ENCODE peak calls at places on chromosome 22, in four cellular contexts. E is AG04450; X is heart right ventricle; I is CD8-positive, alpha-beta memory T cell. T is an unnamed sample.

GRCh38 chr22:41862530-41863266 is 29.8 kb downstream of the SREBF2 start:
- DNase-seq in E (no peak), X (no peak), I (no peak), T (no peak)

GRCh38 chr22:42257386-42257785 is 13.1 kb downstream of the TCF20 start:
- DNase-seq in E (no peak), X (no peak), I (no peak), T (no peak)

GRCh38 chr22:18066181-18066859 is 11.5 kb upstream of the PEX26 start:
- DNase-seq in E (no peak), X (no peak), I (no peak), T (no peak)

GRCh38 chr22:19193879-19194278 is 15.3 kb upstream of the SLC25A1 start:
- DNase-seq in E (no peak), X (no peak), I (no peak), T (no peak)

GRCh38 chr22:18063311-18063710 is 14.5 kb upstream of the PEX26 start:
- DNase-seq in E (no peak), X (no peak), I (no peak), T (no peak)

GRCh38 chr22:19522190-19522880 is 1.9 kb downstream of the CLDN5 start:
- DNase-seq in E (no peak), X (peak; percentile 71), I (no peak), T (peak; percentile 32)

GRCh38 chr22:17199131-17199731 is 20.0 kb downstream of the ADA2 start:
- DNase-seq in E (no peak), X (no peak), I (no peak), T (no peak)

GRCh38 chr22:44884968-44885805 is 124.6 kb downstream of the PHF21B start:
- DNase-seq in E (no peak), X (no peak), I (no peak), T (no peak)

GRCh38 chr22:43343262-43343988 is at the start of gene SCUBE1:
- DNase-seq in E (no peak), X (peak; percentile 67), I (peak; percentile 22), T (no peak)

GRCh38 chr22:43681724-43682360 is 130.3 kb downstream of the EFCAB6 start:
- DNase-seq in E (no peak), X (no peak), I (no peak), T (no peak)

GRCh38 chr22:41512421-41513194 is 31.7 kb downstream of the POLR3H start:
- DNase-seq in E (no peak), X (no peak), I (no peak), T (no peak)

GRCh38 chr22:48045369-48045768 is 1282.9 kb downstream of the TBC1D22A start:
- DNase-seq in E (no peak), X (no peak), I (no peak), T (no peak)

GRCh38 chr22:42069801-42070516 is 653 bp downstream of the NAGA start:
- DNase-seq in E (no peak), X (no peak), I (no peak), T (no peak)

GRCh38 chr22:23383491-23384450 is 196.3 kb downstream of the IGLL1 start:
- DNase-seq in E (no peak), X (no peak), I (no peak), T (peak; percentile 48)

GRCh38 chr22:26428515-26429457 is at the start of gene ASPHD2:
- DNase-seq in E (peak; percentile 2), X (peak; percentile 54), I (peak; percentile 88), T (peak; percentile 78)

GRCh38 chr22:32509045-32509444 is 34.4 kb downstream of the FBXO7 start:
- DNase-seq in E (no peak), X (no peak), I (no peak), T (no peak)
- H3K27ac ChIP-seq in E (no peak overlapping the region), X (no peak overlapping the region), I (no peak overlapping the region), T (peak overlapping the region; percentile 78)

GRCh38 chr22:38251355-38251720 is 21.5 kb downstream of the TMEM184B start:
- DNase-seq in E (no peak), X (no peak), I (no peak), T (no peak)
- H3K27ac ChIP-seq in E (peak overlapping the region; percentile 52), X (no peak overlapping the region), I (no peak overlapping the region), T (no peak overlapping the region)

GRCh38 chr22:49889071-49889470 is 29.2 kb downstream of the ALG12 start:
- DNase-seq in E (no peak), X (no peak), I (no peak), T (peak; percentile 4)
- H3K27ac ChIP-seq in E (no peak overlapping the region), X (no peak overlapping the region), I (no peak overlapping the region), T (no peak overlapping the region)

GRCh38 chr22:30202531-30203006 is 44.0 kb downstream of the LIF start:
- DNase-seq in E (no peak), X (no peak), I (no peak), T (no peak)
- H3K27ac ChIP-seq in E (peak overlapping the region; percentile 85), X (peak overlapping the region; percentile 25), I (no peak overlapping the region), T (no peak overlapping the region)

GRCh38 chr22:33785283-33785991 is 134.8 kb downstream of the LARGE1 start:
- DNase-seq in E (peak; percentile 49), X (no peak), I (no peak), T (no peak)
- H3K27ac ChIP-seq in E (no peak overlapping the region), X (peak overlapping the region; percentile 44), I (no peak overlapping the region), T (no peak overlapping the region)

GRCh38 chr22:35381424-35381772 is 502 bp downstream of the HMOX1 start:
- DNase-seq in E (no peak), X (no peak), I (no peak), T (no peak)

GRCh38 chr22:35378547-35379078 is 2.3 kb upstream of the HMOX1 start:
- DNase-seq in E (no peak), X (no peak), I (no peak), T (no peak)

GRCh38 chr22:35379146-35379993 is 1.5 kb upstream of the HMOX1 start:
- DNase-seq in E (no peak), X (no peak), I (no peak), T (no peak)

GRCh38 chr22:35380537-35381423 is at the start of gene HMOX1:
- DNase-seq in E (peak; percentile 76), X (peak; percentile 92), I (peak; percentile 18), T (peak; percentile 65)

GRCh38 chr22:35380013-35380412 is 883 bp upstream of the HMOX1 start:
- DNase-seq in E (no peak), X (no peak), I (no peak), T (no peak)
- H3K27ac ChIP-seq in E (no peak overlapping the region), X (no peak overlapping the region), I (no peak overlapping the region), T (peak overlapping the region; percentile 68)

GRCh38 chr22:29581799-29582198 is 886 bp upstream of the NIPSNAP1 start:
- DNase-seq in E (no peak), X (no peak), I (no peak), T (no peak)
- H3K27ac ChIP-seq in E (no peak overlapping the region), X (no peak overlapping the region), I (no peak overlapping the region), T (no peak overlapping the region)

GRCh38 chr22:33873186-33873585 is 47.1 kb downstream of the LARGE1 start:
- DNase-seq in E (no peak), X (peak; percentile 48), I (no peak), T (no peak)

GRCh38 chr22:33867118-33867863 is 53.0 kb downstream of the LARGE1 start:
- DNase-seq in E (no peak), X (no peak), I (no peak), T (no peak)

GRCh38 chr22:33866521-33866920 is 53.8 kb downstream of the LARGE1 start:
- DNase-seq in E (no peak), X (no peak), I (no peak), T (no peak)

GRCh38 chr22:33871935-33872334 is 48.3 kb downstream of the LARGE1 start:
- DNase-seq in E (no peak), X (no peak), I (no peak), T (no peak)

DNA sequence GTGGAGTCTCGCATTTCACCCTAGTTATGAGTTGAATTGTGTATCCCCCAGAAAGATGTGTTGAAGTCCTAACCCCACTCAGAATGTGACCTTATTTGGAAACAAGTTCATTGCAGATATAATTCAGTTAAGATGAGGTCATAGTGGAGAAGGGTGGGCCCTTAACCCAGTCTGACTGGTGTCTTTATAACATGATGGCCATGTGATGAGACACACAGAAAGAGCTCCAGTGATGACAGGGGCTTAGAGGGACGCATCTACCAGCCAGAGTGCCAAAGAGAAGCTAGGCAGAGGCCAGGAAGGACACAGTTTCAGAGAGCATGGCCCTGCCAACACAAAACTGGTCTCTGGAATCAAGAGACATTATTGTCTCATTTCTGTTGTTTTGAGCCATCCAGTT is 50.3 kb downstream of the LARGE1 start:
- DNase-seq in E (no peak), X (no peak), I (no peak), T (no peak)
- H3K27ac ChIP-seq in E (no peak overlapping the region), X (peak overlapping the region; percentile 85), I (no peak overlapping the region), T (no peak overlapping the region)

DNA sequence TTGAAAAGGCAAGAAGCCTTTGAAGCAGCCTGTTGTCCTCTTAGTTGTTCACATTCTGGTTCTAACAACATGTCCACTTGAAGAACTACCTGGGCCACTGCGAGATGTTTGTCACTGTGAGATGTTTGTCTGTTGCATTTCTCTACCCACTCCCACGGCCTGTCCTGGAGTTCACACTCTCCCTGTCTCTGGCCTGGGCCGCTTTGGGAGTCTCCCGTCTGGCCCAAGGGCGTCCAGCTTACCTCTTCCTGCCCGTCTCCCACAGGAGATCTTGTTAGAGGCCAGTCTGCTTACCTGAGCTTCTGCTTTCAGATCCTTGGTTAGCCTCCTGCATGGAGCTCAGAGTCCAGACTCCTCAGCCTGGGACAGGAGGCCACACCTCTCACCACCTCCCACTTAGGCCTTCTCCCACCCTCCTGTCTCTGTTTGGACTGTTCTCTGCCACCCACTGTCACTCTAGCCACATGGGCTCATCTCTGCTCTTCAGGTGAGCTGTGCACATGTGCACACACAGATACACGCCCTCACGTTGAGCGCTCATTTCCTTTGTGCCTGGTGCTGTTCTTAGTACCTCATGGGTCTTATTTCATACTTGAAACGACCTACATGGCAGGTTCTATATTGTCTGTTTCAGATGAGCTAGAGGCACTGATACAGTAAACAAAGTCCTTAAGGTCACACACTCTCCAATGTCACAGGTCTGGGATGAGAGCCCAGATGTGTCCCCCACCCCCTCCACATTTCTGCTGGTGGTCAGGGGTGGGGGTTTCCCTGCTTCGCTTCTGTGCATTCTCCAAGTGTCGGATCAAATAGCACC is 66.1 kb downstream of the TBC1D22A start:
- DNase-seq in E (no peak), X (no peak), I (no peak), T (no peak)
- H3K27ac ChIP-seq in E (peak overlapping the region; percentile 78), X (no peak overlapping the region), I (no peak overlapping the region), T (no peak overlapping the region)

T was measured in caudate nucleus.